ENCODE peak calls at places on chromosomes 5 and 9, in ten cellular contexts. F, P, J, O, Y, N, U, R, B and Z are unnamed samples.

GRCh38 chr5:37619353-37619752 is 220.5 kb downstream of the GDNF start:
- DNase-seq in F (peak), P (no peak), J (no peak), O (peak), Y (peak), N (no peak), U (peak), R (peak), B (no peak), Z (peak)

GRCh38 chr9:5040730-5041389 is 55.8 kb downstream of the JAK2 start:
- DNase-seq in F (no peak), P (no peak), J (no peak), O (no peak), Y (no peak), N (no peak), U (no peak), R (no peak), B (no peak), Z (no peak)

GRCh38 chr9:77183581-77183980 is 6.2 kb downstream of the VPS13A start:
- DNase-seq in F (no peak), P (no peak), J (no peak), O (no peak), Y (no peak), N (no peak), U (no peak), R (no peak), B (no peak), Z (no peak)

GRCh38 chr5:57434227-57434640 is 48.4 kb downstream of the ACTBL2 start:
- DNase-seq in F (no peak), P (no peak), J (peak), O (peak), Y (no peak), N (no peak), U (no peak), R (no peak), B (peak), Z (peak)

GRCh38 chr5:154708207-154708606 is 47.0 kb upstream of the LARP1 start:
- DNase-seq in F (no peak), P (no peak), J (no peak), O (no peak), Y (no peak), N (no peak), U (no peak), R (no peak), B (no peak), Z (no peak)

GRCh38 chr5:129902806-129903205 is 1.5 kb upstream of the CHSY3 start:
- DNase-seq in F (no peak), P (peak), J (no peak), O (no peak), Y (no peak), N (no peak), U (no peak), R (no peak), B (no peak), Z (no peak)

GRCh38 chr9:38295751-38296150 is 96.8 kb upstream of the ALDH1B1 start:
- DNase-seq in F (no peak), P (no peak), J (no peak), O (no peak), Y (peak), N (no peak), U (no peak), R (no peak), B (no peak), Z (no peak)

GRCh38 chr5:79200573-79201183 is 35.3 kb upstream of the JMY start:
- DNase-seq in F (no peak), P (no peak), J (no peak), O (peak), Y (no peak), N (no peak), U (peak), R (no peak), B (no peak), Z (peak)

GRCh38 chr9:90942555-90942954 is 140.9 kb downstream of the SYK start:
- DNase-seq in F (no peak), P (no peak), J (no peak), O (no peak), Y (peak), N (no peak), U (peak), R (no peak), B (peak), Z (no peak)

GRCh38 chr5:9544502-9545300 is 1.2 kb downstream of the SEMA5A start:
- DNase-seq in F (no peak), P (peak), J (peak), O (peak), Y (peak), N (peak), U (peak), R (peak), B (peak), Z (peak)

GRCh38 chr5:612498-613424 is 621 bp downstream of the CEP72 start:
- DNase-seq in F (no peak), P (peak), J (peak), O (no peak), Y (peak), N (no peak), U (no peak), R (no peak), B (peak), Z (peak)

GRCh38 chr5:107542428-107542827 is 128.3 kb downstream of the EFNA5 start:
- DNase-seq in F (peak), P (peak), J (peak), O (peak), Y (peak), N (peak), U (peak), R (no peak), B (peak), Z (peak)

GRCh38 chr5:77972545-77973252 is 196.6 kb upstream of the TBCA start:
- DNase-seq in F (no peak), P (no peak), J (no peak), O (no peak), Y (no peak), N (no peak), U (no peak), R (no peak), B (no peak), Z (no peak)

GRCh38 chr5:136159457-136159856 is 26.8 kb downstream of the SMAD5 start:
- DNase-seq in F (no peak), P (no peak), J (no peak), O (peak), Y (no peak), N (no peak), U (no peak), R (peak), B (no peak), Z (peak)

DNA sequence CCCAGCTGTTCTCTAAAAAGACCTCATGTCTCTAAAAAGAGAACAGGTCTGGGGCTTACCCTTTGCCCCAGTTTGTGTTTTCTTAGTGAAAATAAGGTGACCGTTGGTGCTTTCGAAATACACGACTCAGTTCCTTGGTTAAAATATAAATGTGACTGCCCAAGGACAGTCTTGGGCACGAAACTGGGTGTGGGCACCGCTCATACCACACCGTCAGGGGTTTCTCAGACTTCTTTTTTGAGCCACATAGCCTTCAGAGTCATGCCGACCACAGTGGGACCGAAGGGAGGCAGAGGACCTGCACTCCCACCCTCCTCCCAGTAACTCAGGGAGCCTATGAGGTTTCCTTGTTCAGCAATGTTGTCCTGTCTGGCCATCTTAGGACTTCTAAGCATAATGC is 6.5 kb downstream of the SNX18 start:
- DNase-seq in F (no peak), P (no peak), J (no peak), O (no peak), Y (no peak), N (no peak), U (no peak), R (no peak), B (no peak), Z (no peak)
- H3K4me3 ChIP-seq in F (no peak), P (peak), J (no peak), O (no peak), Y (no peak), N (no peak), U (no peak), R (peak), B (peak), Z (no peak)

DNA sequence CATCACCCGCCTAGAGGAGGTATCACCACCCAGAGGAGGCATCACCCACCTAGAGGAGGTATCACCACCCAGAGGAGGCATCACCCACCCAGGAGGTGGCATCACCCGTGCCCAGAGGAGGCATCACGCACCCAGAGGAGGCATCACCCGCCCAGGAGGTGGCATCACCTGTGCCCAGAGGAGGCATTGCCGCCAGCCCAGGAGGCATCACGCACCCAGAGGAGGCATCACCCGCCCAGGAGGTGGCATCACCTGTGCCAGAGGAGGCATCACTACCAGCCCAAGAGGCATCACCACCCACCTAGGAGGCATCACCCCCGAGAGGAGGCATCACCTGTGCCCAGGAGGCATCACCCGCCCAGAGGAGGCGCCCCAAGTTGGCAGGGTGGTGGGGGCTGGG is 2.6 kb downstream of the NOTCH1 start:
- DNase-seq in F (no peak), P (no peak), J (no peak), O (no peak), Y (no peak), N (no peak), U (no peak), R (no peak), B (no peak), Z (no peak)
- H3K4me3 ChIP-seq in F (no peak), P (no peak), J (peak), O (no peak), Y (peak), N (peak), U (no peak), R (no peak), B (no peak), Z (no peak)

GRCh38 chr9:19660019-19660418 is 128.8 kb downstream of the SLC24A2 start:
- DNase-seq in F (no peak), P (no peak), J (no peak), O (no peak), Y (peak), N (no peak), U (no peak), R (no peak), B (no peak), Z (no peak)
- H3K4me3 ChIP-seq in F (no peak), P (no peak), J (no peak), O (no peak), Y (no peak), N (no peak), U (no peak), R (no peak), B (no peak), Z (no peak)

DNA sequence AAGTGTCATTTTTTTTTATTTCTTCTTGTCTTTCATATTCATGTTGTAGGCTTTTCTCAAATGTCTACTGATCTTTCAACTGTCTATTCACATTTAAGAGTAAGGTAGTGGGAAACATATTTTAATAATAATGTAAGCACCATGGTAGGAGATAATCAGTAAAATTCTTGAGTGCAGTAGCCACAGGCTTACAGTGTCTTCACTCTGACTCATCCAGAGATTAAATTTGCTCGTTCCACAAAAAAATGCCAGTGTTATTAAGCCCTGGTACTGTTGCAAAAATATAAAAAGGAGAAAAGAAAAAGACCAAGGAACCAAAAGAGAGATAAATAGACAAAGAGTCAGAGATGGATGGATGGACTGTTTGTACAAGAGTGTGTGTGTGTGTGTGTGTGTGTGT is 43.0 kb downstream of the PARP8 start:
- DNase-seq in F (no peak), P (no peak), J (no peak), O (peak), Y (peak), N (no peak), U (peak), R (no peak), B (no peak), Z (peak)
- H3K4me3 ChIP-seq in F (no peak), P (no peak), J (no peak), O (no peak), Y (no peak), N (no peak), U (no peak), R (no peak), B (no peak), Z (no peak)

DNA sequence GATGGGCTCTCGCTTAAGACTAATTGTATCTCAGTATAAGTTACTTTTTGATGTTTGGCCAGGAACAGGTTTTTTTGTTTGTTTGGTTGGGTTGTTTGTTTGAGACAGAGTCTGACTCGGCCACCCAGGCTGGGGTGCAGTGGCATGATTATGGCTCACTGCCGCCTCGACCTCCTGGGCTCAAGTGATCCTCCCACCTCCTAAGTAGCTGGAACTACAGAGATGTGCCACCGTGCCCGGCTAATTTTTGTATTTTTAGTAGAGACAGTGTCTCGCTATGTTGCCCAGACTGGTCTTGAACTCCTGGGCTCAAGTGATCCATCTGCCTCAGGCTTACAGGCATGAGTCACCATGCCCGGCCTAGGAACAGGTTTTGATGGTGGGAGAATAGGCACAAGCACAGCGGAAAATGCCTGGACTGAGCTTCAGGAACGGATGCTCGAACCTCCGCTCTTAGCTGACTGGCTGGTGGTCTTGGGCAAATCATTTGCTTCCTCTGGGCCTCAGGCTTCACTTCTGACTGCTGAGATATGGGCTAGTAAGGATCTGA is 11.4 kb upstream of the SYNPO start:
- DNase-seq in F (no peak), P (no peak), J (no peak), O (no peak), Y (peak), N (no peak), U (no peak), R (no peak), B (no peak), Z (no peak)
- H3K4me3 ChIP-seq in F (no peak), P (no peak), J (no peak), O (no peak), Y (no peak), N (no peak), U (no peak), R (no peak), B (no peak), Z (no peak)

DNA sequence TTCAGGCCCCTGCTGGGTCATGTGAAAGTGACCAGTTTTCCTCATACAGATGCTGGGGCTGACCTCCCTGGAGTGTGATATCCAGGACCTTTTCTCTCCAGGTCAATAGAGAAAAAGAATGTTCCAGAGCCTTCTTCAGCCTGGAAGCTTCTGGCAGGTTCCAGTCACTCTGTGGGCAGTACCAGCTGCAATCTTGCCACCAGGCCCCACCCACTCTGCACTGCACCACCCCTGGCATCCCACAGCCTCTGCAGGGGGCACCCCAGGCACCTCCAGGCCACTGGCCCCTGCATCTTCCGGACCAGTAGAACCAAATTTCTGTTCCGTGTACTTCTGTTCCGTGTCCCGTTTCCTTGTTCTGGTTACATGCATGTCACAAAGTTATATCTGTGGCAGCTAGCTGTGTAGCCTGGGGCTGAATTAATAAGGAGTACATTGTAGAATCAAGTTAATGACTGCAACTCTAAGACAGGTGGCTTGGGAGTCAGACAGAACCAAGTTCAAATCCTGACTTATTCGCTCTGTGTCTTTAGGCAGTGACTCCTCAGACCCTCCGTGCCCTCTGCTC is 83.2 kb upstream of the ZBTB43 start:
- DNase-seq in F (no peak), P (no peak), J (no peak), O (no peak), Y (no peak), N (no peak), U (no peak), R (no peak), B (no peak), Z (no peak)
- H3K4me3 ChIP-seq in F (no peak), P (no peak), J (no peak), O (no peak), Y (no peak), N (no peak), U (no peak), R (no peak), B (peak), Z (no peak)

GRCh38 chr9:137411670-137412380 is 11.1 kb downstream of the EXD3 start:
- DNase-seq in F (peak), P (peak), J (peak), O (peak), Y (peak), N (peak), U (peak), R (peak), B (peak), Z (peak)
- H3K4me3 ChIP-seq in F (no peak), P (no peak), J (no peak), O (no peak), Y (no peak), N (peak), U (no peak), R (no peak), B (peak), Z (no peak)